ENCODE peak calls at places on chromosomes 4 and X, in nine cellular contexts. N, M, H, Q, K, S, W, F and E are unnamed samples.

GRCh38 chrX:24981030-24981429 is 34.7 kb downstream of the ARX start:
- DNase-seq in N (no peak), M (no peak), H (no peak), Q (no peak), K (no peak), S (no peak), W (no peak), F (no peak), E (no peak)

GRCh38 chr4:112897548-112897947 is 151.9 kb upstream of the ANK2 start:
- DNase-seq in N (no peak), M (peak; percentile 3), H (no peak), Q (no peak), K (no peak), S (peak; percentile 19), W (peak; percentile 23), F (no peak), E (no peak)

GRCh38 chrX:151722241-151722846 is 6.5 kb downstream of the FATE1 start:
- DNase-seq in N (no peak), M (peak; percentile 62), H (peak; percentile 49), Q (no peak), K (peak; percentile 55), S (peak; percentile 12), W (peak; percentile 7), F (peak; percentile 77), E (peak; percentile 14)

GRCh38 chrX:69282893-69283690 is 117.8 kb upstream of the PJA1 start:
- DNase-seq in N (no peak), M (peak; percentile 2), H (no peak), Q (no peak), K (no peak), S (no peak), W (no peak), F (no peak), E (no peak)

GRCh38 chr4:23373269-23373668 is 516.6 kb downstream of the PPARGC1A start:
- DNase-seq in N (no peak), M (peak; percentile 44), H (peak; percentile 79), Q (no peak), K (no peak), S (peak; percentile 43), W (no peak), F (no peak), E (peak; percentile 60)

GRCh38 chrX:28659269-28659668 is 72.0 kb downstream of the IL1RAPL1 start:
- DNase-seq in N (no peak), M (peak; percentile 14), H (no peak), Q (no peak), K (no peak), S (peak; percentile 6), W (no peak), F (peak; percentile 56), E (no peak)

GRCh38 chr4:34939073-34939472 is 1305.2 kb downstream of the ARAP2 start:
- DNase-seq in N (no peak), M (no peak), H (no peak), Q (no peak), K (no peak), S (no peak), W (no peak), F (peak; percentile 41), E (no peak)

GRCh38 chrX:15849555-15849954 is 5.1 kb downstream of the AP1S2 start:
- DNase-seq in N (no peak), M (peak; percentile 13), H (no peak), Q (no peak), K (no peak), S (no peak), W (no peak), F (no peak), E (no peak)

GRCh38 chr4:117334451-117335188 is 249.2 kb upstream of the TRAM1L1 start:
- DNase-seq in N (no peak), M (no peak), H (no peak), Q (no peak), K (no peak), S (no peak), W (no peak), F (no peak), E (no peak)

GRCh38 chr4:40316782-40317635 is 18.1 kb upstream of the CHRNA9 start:
- DNase-seq in N (peak; percentile 42), M (peak; percentile 87), H (peak; percentile 59), Q (peak; percentile 70), K (peak; percentile 71), S (peak; percentile 88), W (peak; percentile 47), F (no peak), E (peak; percentile 65)

GRCh38 chrX:96183843-96184242 is 500.8 kb upstream of the DIAPH2 start:
- DNase-seq in N (peak; percentile 4), M (no peak), H (no peak), Q (no peak), K (no peak), S (peak; percentile 11), W (no peak), F (no peak), E (no peak)

DNA sequence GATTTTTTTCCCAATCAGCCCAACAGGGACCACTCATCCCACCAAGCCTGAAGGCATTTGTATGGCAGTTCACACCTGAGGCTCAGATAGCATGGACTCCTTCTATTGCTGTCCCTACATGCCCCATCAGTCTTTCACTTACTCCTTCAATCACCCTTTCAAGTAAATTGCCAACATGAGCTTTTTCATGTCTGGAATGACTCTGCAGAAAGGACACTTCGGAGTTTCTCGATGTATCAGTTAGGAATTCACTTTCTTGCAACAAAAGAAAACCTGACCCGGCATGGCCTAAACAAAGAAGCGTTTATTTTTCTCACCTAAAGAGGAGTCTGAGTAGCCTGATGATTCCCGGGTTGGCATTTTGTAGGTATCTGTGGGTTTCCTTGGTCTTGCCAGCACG is 38.6 kb downstream of the RXFP1 start:
- DNase-seq in N (no peak), M (no peak), H (no peak), Q (no peak), K (no peak), S (no peak), W (no peak), F (no peak), E (no peak)
- TF ChIP-seq POLR2A in N (no peak), M (no peak), H (no peak), Q (no peak), K (no peak), S (no peak), W (no peak), F (no peak), E (no peak)

GRCh38 chr4:149831656-149832208 is 16.1 kb upstream of the IQCM start:
- DNase-seq in N (no peak), M (no peak), H (no peak), Q (no peak), K (no peak), S (no peak), W (no peak), F (no peak), E (no peak)

GRCh38 chr4:149830823-149831222 is 15.2 kb upstream of the IQCM start:
- DNase-seq in N (no peak), M (no peak), H (no peak), Q (no peak), K (no peak), S (no peak), W (no peak), F (no peak), E (no peak)

GRCh38 chr4:149838036-149838435 is 22.4 kb upstream of the IQCM start:
- DNase-seq in N (no peak), M (no peak), H (no peak), Q (no peak), K (no peak), S (no peak), W (no peak), F (no peak), E (no peak)

GRCh38 chr4:149836546-149836945 is 20.9 kb upstream of the IQCM start:
- DNase-seq in N (no peak), M (no peak), H (no peak), Q (no peak), K (no peak), S (no peak), W (no peak), F (no peak), E (no peak)

DNA sequence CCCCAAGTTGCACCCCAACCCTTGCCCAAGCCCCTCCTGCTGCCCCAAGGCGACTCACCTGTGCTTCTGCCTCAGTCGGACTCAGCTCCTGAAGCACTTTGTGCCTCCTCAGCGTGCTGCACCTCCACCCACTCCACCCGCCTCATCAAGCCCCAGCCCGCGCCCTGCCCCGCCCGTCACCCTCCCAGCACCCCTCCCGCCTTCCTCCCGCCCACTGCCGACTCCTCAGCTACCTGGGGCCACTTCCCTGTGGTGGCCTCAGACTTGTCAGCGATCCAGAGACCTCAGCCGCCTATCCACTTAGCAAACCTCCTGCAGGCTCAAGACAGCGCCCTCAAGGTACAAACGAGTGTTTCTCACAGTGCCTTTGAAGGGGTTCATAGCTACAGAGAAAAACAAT is 19.6 kb upstream of the IQCM start:
- DNase-seq in N (no peak), M (no peak), H (no peak), Q (no peak), K (no peak), S (no peak), W (no peak), F (peak; percentile 42), E (no peak)
- TF ChIP-seq EP300 in N (no peak), M (no peak), H (no peak), Q (no peak), K (no peak), S (no peak), W (no peak), F (no peak), E (no peak)

DNA sequence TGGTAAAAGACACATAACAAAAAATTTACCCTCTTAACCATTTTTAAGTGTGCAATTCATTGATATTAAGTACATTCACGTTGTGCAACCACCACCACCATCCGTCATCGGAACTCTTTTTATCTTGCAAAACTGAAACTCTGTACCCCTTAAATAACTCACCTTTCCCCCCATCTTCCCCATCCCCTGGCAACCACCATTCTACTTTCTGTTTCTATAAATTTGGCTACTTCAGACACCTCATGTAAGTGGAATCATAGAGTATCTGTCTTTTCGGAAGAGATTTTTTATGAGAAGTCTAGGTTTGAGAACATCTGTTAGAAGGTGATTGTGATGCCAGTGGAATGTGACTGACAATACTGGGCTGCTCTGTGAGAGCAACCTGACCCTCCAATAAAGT is 39.8 kb upstream of the CCDC149 start:
- DNase-seq in N (no peak), M (no peak), H (no peak), Q (no peak), K (no peak), S (no peak), W (no peak), F (no peak), E (no peak)
- H3K9me3 ChIP-seq in N (no peaks in the 10 kb centered on the region), M (no peaks in the 10 kb centered on the region), H (no peaks in the 10 kb centered on the region), Q (no peaks in the 10 kb centered on the region), K (no peaks in the 10 kb centered on the region), S (no peaks in the 10 kb centered on the region), W (no peaks in the 10 kb centered on the region), F (no peaks in the 10 kb centered on the region), E (no peaks in the 10 kb centered on the region)

DNA sequence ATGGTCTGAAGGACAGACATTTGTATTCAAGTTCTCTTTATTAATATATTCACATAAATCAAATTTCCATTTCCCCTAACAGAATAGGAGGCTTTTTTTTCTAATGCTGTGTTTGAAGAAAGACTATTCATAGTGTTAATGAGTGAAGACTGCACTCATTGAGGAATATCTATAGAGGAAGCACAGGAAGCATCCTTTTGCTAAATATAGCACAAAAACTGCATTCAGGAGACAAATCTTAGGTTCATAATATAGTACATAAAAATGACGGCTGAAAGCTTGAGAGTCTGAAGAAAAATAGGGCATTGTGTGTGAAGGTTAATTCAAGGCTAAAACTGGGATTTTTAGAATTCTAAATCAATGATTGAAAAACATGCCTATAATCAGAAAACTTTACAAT is 50.4 kb upstream of the ANKRD50 start:
- DNase-seq in N (no peak), M (no peak), H (no peak), Q (no peak), K (no peak), S (no peak), W (no peak), F (no peak), E (no peak)
- TF ChIP-seq POLR2A in N (no peak), M (no peak), H (no peak), Q (no peak), K (no peak), S (no peak), W (no peak), F (no peak), E (no peak)